ENCODE peak calls at places on chromosomes 3 and 15, in four cellular contexts. One of them, this sample, is unnamed.

GRCh38 chr3:129607391-129608068 is 1.1 kb upstream of the PLXND1 start:
- DNase-seq in HepG2: no peak
- DNase-seq in GM12878: no peak
- DNase-seq in K562: no peak
- DNase-seq in this sample: no peak

GRCh38 chr3:191066669-191067068 is 132.4 kb upstream of the OSTN start:
- DNase-seq in HepG2: no peak
- DNase-seq in GM12878: peak; percentile 4
- DNase-seq in K562: no peak
- DNase-seq in this sample: no peak

GRCh38 chr3:64438837-64439236 is 213.6 kb upstream of the PRICKLE2 start:
- DNase-seq in HepG2: no peak
- DNase-seq in GM12878: no peak
- DNase-seq in K562: no peak
- DNase-seq in this sample: no peak

GRCh38 chr15:59688383-59688887 is 685 bp downstream of the BNIP2 start:
- DNase-seq in HepG2: peak; percentile 42
- DNase-seq in GM12878: peak; percentile 7
- DNase-seq in K562: no peak
- DNase-seq in this sample: no peak

GRCh38 chr3:133506215-133506901 is 67.1 kb upstream of the CDV3 start:
- DNase-seq in HepG2: no peak
- DNase-seq in GM12878: peak; percentile 93
- DNase-seq in K562: no peak
- DNase-seq in this sample: no peak

GRCh38 chr3:179528786-179529185 is 33.9 kb upstream of the ACTL6A start:
- DNase-seq in HepG2: no peak
- DNase-seq in GM12878: no peak
- DNase-seq in K562: no peak
- DNase-seq in this sample: no peak

GRCh38 chr15:44215594-44215993 is 20.5 kb upstream of the FRMD5 start:
- DNase-seq in HepG2: peak; percentile 74
- DNase-seq in GM12878: no peak
- DNase-seq in K562: no peak
- DNase-seq in this sample: no peak

GRCh38 chr3:102174312-102174712 is 260.5 kb upstream of the ZPLD1 start:
- DNase-seq in HepG2: no peak
- DNase-seq in GM12878: no peak
- DNase-seq in K562: no peak
- DNase-seq in this sample: no peak

GRCh38 chr3:11606865-11607440 is 36.8 kb downstream of the VGLL4 start:
- DNase-seq in HepG2: no peak
- DNase-seq in GM12878: no peak
- DNase-seq in K562: no peak
- DNase-seq in this sample: no peak

GRCh38 chr3:132360717-132361116 is 43.5 kb downstream of the ACP3 start:
- DNase-seq in HepG2: no peak
- DNase-seq in GM12878: no peak
- DNase-seq in K562: no peak
- DNase-seq in this sample: no peak

GRCh38 chr3:23865595-23866396 is 51.0 kb downstream of the NKIRAS1 start:
- DNase-seq in HepG2: peak; percentile 65
- DNase-seq in GM12878: peak; percentile 45
- DNase-seq in K562: no peak
- DNase-seq in this sample: peak; percentile 38

GRCh38 chr3:4826237-4827100 is 152.8 kb upstream of the BHLHE40 start:
- DNase-seq in HepG2: no peak
- DNase-seq in GM12878: no peak
- DNase-seq in K562: no peak
- DNase-seq in this sample: no peak

GRCh38 chr15:46091860-46092450 is 457.1 kb downstream of the SQOR start:
- DNase-seq in HepG2: peak; percentile 12
- DNase-seq in GM12878: no peak
- DNase-seq in K562: peak; percentile 13
- DNase-seq in this sample: peak; percentile 49

DNA sequence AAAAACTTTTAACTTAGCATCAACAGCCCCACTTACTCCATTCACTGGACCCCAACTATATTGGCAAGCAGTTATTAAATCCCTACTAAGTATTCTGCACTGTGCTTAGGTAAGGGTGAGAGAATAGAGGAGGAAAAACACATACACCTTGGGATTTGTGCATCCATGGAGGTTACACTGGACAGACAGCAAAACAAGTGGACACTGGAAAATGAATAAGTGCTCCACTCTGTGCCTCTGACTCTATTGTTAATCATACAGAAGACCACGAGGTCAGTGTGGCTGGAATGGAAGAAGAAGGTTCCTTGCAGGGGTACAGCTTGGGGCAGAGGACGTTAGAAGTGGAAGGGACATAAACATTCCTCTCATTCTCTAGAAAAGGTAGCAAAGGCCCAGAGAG is 3.2 kb downstream of the ADCY5 start:
- DNase-seq in HepG2: no peak
- DNase-seq in GM12878: no peak
- DNase-seq in K562: no peak
- DNase-seq in this sample: no peak
- TF ChIP-seq GABPA in HepG2: no peak
- TF ChIP-seq GABPA in GM12878: no peak
- TF ChIP-seq GABPA in K562: no peak
- TF ChIP-seq GABPA in this sample: no peak

GRCh38 chr15:99989095-99989494 is 255.9 kb upstream of the LYSMD4 start:
- DNase-seq in HepG2: no peak
- DNase-seq in GM12878: no peak
- DNase-seq in K562: no peak
- DNase-seq in this sample: no peak
- TF ChIP-seq USF2 in HepG2: no peak
- TF ChIP-seq USF2 in GM12878: no peak
- TF ChIP-seq USF2 in K562: no peak
- TF ChIP-seq USF2 in this sample: no peak

DNA sequence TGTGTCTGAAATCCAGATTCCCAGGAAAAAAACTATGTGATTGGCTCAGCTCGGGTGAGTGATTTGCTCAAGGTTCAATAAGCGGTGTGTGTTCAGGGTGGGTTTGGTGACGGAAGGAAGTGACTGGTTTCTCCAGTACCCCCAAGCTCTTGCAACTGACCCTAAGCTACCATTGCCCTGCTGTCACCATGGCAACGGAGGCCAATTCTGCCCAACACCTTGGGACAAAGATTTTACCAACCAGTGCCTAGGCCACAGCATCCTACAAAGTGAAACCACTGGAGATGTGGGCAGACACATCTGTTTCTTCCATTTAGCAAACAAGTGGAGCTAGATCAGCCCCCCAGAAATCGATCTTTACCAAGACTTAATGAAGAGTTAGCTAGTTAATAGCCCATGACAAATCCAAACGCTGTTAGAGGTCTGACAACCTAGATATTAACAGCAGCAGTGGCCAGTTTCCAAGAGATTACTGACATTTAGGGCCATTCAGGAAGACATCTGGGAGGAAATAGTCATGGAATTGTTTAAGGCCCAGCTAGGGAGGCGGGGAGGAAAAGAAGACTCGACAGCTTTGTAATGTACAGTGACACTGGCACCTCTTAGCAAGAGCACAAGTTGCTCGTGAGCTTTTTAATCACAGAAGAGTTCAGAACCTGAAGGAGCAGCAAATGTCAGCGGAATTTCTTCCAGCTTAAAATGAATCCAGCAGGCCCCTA is 195.9 kb downstream of the SLCO3A1 start:
- DNase-seq in HepG2: no peak
- DNase-seq in GM12878: no peak
- DNase-seq in K562: no peak
- DNase-seq in this sample: no peak
- TF ChIP-seq GABPA in HepG2: no peak
- TF ChIP-seq GABPA in GM12878: no peak
- TF ChIP-seq GABPA in K562: no peak
- TF ChIP-seq GABPA in this sample: no peak

GRCh38 chr3:42635111-42635510 is 18.4 kb upstream of the ZBTB47 start:
- DNase-seq in HepG2: no peak
- DNase-seq in GM12878: no peak
- DNase-seq in K562: peak; percentile 58
- DNase-seq in this sample: no peak
- TF ChIP-seq USF2 in HepG2: no peak
- TF ChIP-seq USF2 in GM12878: no peak
- TF ChIP-seq USF2 in K562: no peak
- TF ChIP-seq USF2 in this sample: no peak

DNA sequence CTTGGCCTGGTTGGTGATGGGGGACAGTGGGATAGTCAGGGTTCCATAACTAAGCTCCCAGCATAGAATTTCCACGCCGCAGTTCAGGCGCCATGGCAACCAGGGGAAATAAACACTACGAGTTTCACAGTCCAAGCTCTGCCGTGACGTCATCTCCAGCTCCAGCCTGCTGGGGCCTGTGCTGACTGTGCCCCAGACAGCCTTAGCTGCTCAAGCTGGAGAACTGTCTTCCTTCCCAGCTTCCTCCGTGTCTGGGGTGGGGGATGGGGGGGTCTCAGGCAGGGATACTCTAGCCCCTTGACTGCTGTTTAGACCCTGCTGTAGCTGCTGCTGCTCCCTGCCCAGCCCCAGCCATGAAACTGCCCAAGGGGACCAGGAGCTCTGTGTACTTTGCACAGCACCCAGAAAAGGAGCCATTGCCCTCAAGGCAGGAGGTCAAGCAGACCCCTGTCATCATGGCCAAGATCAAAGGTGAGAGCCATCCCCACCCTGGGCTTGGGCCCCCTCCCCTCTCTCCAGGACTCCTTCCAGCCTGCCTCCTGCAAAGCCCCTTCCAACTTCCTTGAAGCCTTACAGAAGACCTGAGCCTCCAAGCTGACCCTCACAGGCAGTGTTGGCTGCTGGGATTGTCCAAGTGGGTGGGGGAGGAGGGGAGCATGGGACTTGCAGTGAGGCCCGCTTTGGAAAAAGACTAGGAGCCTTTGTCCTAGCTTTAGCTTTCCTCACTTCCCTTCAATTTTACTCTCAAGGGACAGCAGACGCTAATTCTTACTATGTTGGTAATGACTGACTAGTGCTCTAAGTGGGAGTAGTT is 11.4 kb upstream of the CSPG4 start:
- DNase-seq in HepG2: peak; percentile 81
- DNase-seq in GM12878: no peak
- DNase-seq in K562: peak; percentile 83
- DNase-seq in this sample: peak; percentile 72
- TF ChIP-seq GABPA in HepG2: no peak
- TF ChIP-seq GABPA in GM12878: no peak
- TF ChIP-seq GABPA in K562: no peak
- TF ChIP-seq GABPA in this sample: no peak

GRCh38 chr3:43152649-43153048 is 46.8 kb upstream of the POMGNT2 start:
- DNase-seq in HepG2: no peak
- DNase-seq in GM12878: no peak
- DNase-seq in K562: no peak
- DNase-seq in this sample: peak; percentile 26

GRCh38 chr3:43156812-43157455 is 51.1 kb upstream of the POMGNT2 start:
- DNase-seq in HepG2: no peak
- DNase-seq in GM12878: no peak
- DNase-seq in K562: no peak
- DNase-seq in this sample: no peak

GRCh38 chr3:43155016-43155415 is 49.1 kb upstream of the POMGNT2 start:
- DNase-seq in HepG2: no peak
- DNase-seq in GM12878: no peak
- DNase-seq in K562: no peak
- DNase-seq in this sample: no peak

GRCh38 chr3:43153189-43154083 is 47.6 kb upstream of the POMGNT2 start:
- DNase-seq in HepG2: no peak
- DNase-seq in GM12878: no peak
- DNase-seq in K562: no peak
- DNase-seq in this sample: no peak

GRCh38 chr3:43155464-43156121 is 49.7 kb upstream of the POMGNT2 start:
- DNase-seq in HepG2: peak; percentile 51
- DNase-seq in GM12878: no peak
- DNase-seq in K562: peak; percentile 40
- DNase-seq in this sample: no peak
- TF ChIP-seq USF2 in HepG2: no peak
- TF ChIP-seq USF2 in GM12878: no peak
- TF ChIP-seq USF2 in K562: no peak
- TF ChIP-seq USF2 in this sample: no peak

GRCh38 chr15:32959077-32959476 is 235.4 kb downstream of the FMN1 start:
- DNase-seq in HepG2: no peak
- DNase-seq in GM12878: no peak
- DNase-seq in K562: no peak
- DNase-seq in this sample: no peak
- TF ChIP-seq GABPA in HepG2: no peak
- TF ChIP-seq GABPA in GM12878: no peak
- TF ChIP-seq GABPA in K562: no peak
- TF ChIP-seq GABPA in this sample: no peak

GRCh38 chr3:3683261-3683660 is 116.0 kb upstream of the LRRN1 start:
- DNase-seq in HepG2: no peak
- DNase-seq in GM12878: no peak
- DNase-seq in K562: no peak
- DNase-seq in this sample: no peak
- TF ChIP-seq USF2 in HepG2: no peak
- TF ChIP-seq USF2 in GM12878: no peak
- TF ChIP-seq USF2 in K562: no peak
- TF ChIP-seq USF2 in this sample: no peak

GRCh38 chr3:31577232-31577631 is 44.5 kb downstream of the STT3B start:
- DNase-seq in HepG2: no peak
- DNase-seq in GM12878: no peak
- DNase-seq in K562: no peak
- DNase-seq in this sample: no peak

GRCh38 chr3:31580645-31581044 is 47.9 kb downstream of the STT3B start:
- DNase-seq in HepG2: no peak
- DNase-seq in GM12878: no peak
- DNase-seq in K562: no peak
- DNase-seq in this sample: no peak

GRCh38 chr3:31576521-31576920 is 43.8 kb downstream of the STT3B start:
- DNase-seq in HepG2: no peak
- DNase-seq in GM12878: no peak
- DNase-seq in K562: no peak
- DNase-seq in this sample: no peak

GRCh38 chr3:31579828-31580227 is 47.1 kb downstream of the STT3B start:
- DNase-seq in HepG2: no peak
- DNase-seq in GM12878: no peak
- DNase-seq in K562: no peak
- DNase-seq in this sample: no peak

GRCh38 chr3:31581660-31582059 is 48.9 kb downstream of the STT3B start:
- DNase-seq in HepG2: no peak
- DNase-seq in GM12878: no peak
- DNase-seq in K562: no peak
- DNase-seq in this sample: no peak
- TF ChIP-seq GABPA in HepG2: no peak
- TF ChIP-seq GABPA in GM12878: no peak
- TF ChIP-seq GABPA in K562: no peak
- TF ChIP-seq GABPA in this sample: no peak